ENCODE peak calls at places on chromosomes 13 and 19, in eight cellular contexts. One of them, this sample, is unnamed.

GRCh38 chr13:114048463-114048862 is 74.6 kb upstream of the C13orf46 start:
- DNase-seq in aorta: no peak
- DNase-seq in dorsolateral prefrontal cortex: no peak
- DNase-seq in fibroblast of the aortic adventitia: no peak
- DNase-seq in fibroblast of lung: no peak
- DNase-seq in iPS DF 6.9: no peak
- DNase-seq in neural progenitor cell: peak
- DNase-seq in heart right ventricle: no peak
- DNase-seq in this sample: no peak

GRCh38 chr19:8577247-8577646 is at the start of gene MYO1F:
- DNase-seq in aorta: peak
- DNase-seq in dorsolateral prefrontal cortex: no peak
- DNase-seq in fibroblast of the aortic adventitia: no peak
- DNase-seq in fibroblast of lung: no peak
- DNase-seq in iPS DF 6.9: no peak
- DNase-seq in neural progenitor cell: no peak
- DNase-seq in heart right ventricle: peak
- DNase-seq in this sample: no peak

GRCh38 chr19:7492142-7493055 is 3.6 kb upstream of the PEX11G start:
- DNase-seq in aorta: no peak
- DNase-seq in dorsolateral prefrontal cortex: no peak
- DNase-seq in fibroblast of the aortic adventitia: no peak
- DNase-seq in fibroblast of lung: no peak
- DNase-seq in iPS DF 6.9: no peak
- DNase-seq in neural progenitor cell: no peak
- DNase-seq in heart right ventricle: no peak
- DNase-seq in this sample: no peak

GRCh38 chr13:32427852-32428580 is at the start of gene N4BP2L1:
- DNase-seq in aorta: peak
- DNase-seq in dorsolateral prefrontal cortex: peak
- DNase-seq in fibroblast of the aortic adventitia: peak
- DNase-seq in fibroblast of lung: peak
- DNase-seq in iPS DF 6.9: no peak
- DNase-seq in neural progenitor cell: peak
- DNase-seq in heart right ventricle: peak
- DNase-seq in this sample: peak

GRCh38 chr13:33089311-33089710 is 73.1 kb downstream of the KL start:
- DNase-seq in aorta: no peak
- DNase-seq in dorsolateral prefrontal cortex: no peak
- DNase-seq in fibroblast of the aortic adventitia: no peak
- DNase-seq in fibroblast of lung: no peak
- DNase-seq in iPS DF 6.9: no peak
- DNase-seq in neural progenitor cell: no peak
- DNase-seq in heart right ventricle: no peak
- DNase-seq in this sample: no peak

GRCh38 chr19:36111200-36111539 is 227 bp downstream of the OVOL3 start:
- DNase-seq in aorta: no peak
- DNase-seq in dorsolateral prefrontal cortex: no peak
- DNase-seq in fibroblast of the aortic adventitia: no peak
- DNase-seq in fibroblast of lung: no peak
- DNase-seq in iPS DF 6.9: no peak
- DNase-seq in neural progenitor cell: peak
- DNase-seq in heart right ventricle: no peak
- DNase-seq in this sample: no peak

GRCh38 chr13:39415403-39415802 is 187.6 kb downstream of the LHFPL6 start:
- DNase-seq in aorta: peak
- DNase-seq in dorsolateral prefrontal cortex: peak
- DNase-seq in fibroblast of the aortic adventitia: peak
- DNase-seq in fibroblast of lung: peak
- DNase-seq in iPS DF 6.9: no peak
- DNase-seq in neural progenitor cell: peak
- DNase-seq in heart right ventricle: peak
- DNase-seq in this sample: peak

GRCh38 chr13:113369881-113370280 is 6.0 kb upstream of the GRTP1 start:
- DNase-seq in aorta: no peak
- DNase-seq in dorsolateral prefrontal cortex: no peak
- DNase-seq in fibroblast of the aortic adventitia: no peak
- DNase-seq in fibroblast of lung: no peak
- DNase-seq in iPS DF 6.9: no peak
- DNase-seq in neural progenitor cell: no peak
- DNase-seq in heart right ventricle: no peak
- DNase-seq in this sample: no peak

GRCh38 chr19:44607917-44608316 is 5.4 kb upstream of the IGSF23 start:
- DNase-seq in aorta: no peak
- DNase-seq in dorsolateral prefrontal cortex: no peak
- DNase-seq in fibroblast of the aortic adventitia: no peak
- DNase-seq in fibroblast of lung: no peak
- DNase-seq in iPS DF 6.9: no peak
- DNase-seq in neural progenitor cell: no peak
- DNase-seq in heart right ventricle: no peak
- DNase-seq in this sample: no peak

GRCh38 chr19:46980756-46981155 is 38.9 kb upstream of the NPAS1 start:
- DNase-seq in aorta: no peak
- DNase-seq in dorsolateral prefrontal cortex: no peak
- DNase-seq in fibroblast of the aortic adventitia: no peak
- DNase-seq in fibroblast of lung: no peak
- DNase-seq in iPS DF 6.9: no peak
- DNase-seq in neural progenitor cell: no peak
- DNase-seq in heart right ventricle: no peak
- DNase-seq in this sample: no peak

GRCh38 chr19:46983097-46983496 is 36.5 kb upstream of the NPAS1 start:
- DNase-seq in aorta: no peak
- DNase-seq in dorsolateral prefrontal cortex: no peak
- DNase-seq in fibroblast of the aortic adventitia: no peak
- DNase-seq in fibroblast of lung: no peak
- DNase-seq in iPS DF 6.9: no peak
- DNase-seq in neural progenitor cell: no peak
- DNase-seq in heart right ventricle: no peak
- DNase-seq in this sample: no peak

GRCh38 chr19:46985532-46986415 is 33.9 kb upstream of the NPAS1 start:
- DNase-seq in aorta: peak
- DNase-seq in dorsolateral prefrontal cortex: no peak
- DNase-seq in fibroblast of the aortic adventitia: no peak
- DNase-seq in fibroblast of lung: no peak
- DNase-seq in iPS DF 6.9: no peak
- DNase-seq in neural progenitor cell: no peak
- DNase-seq in heart right ventricle: no peak
- DNase-seq in this sample: no peak

GRCh38 chr19:46981296-46981695 is 38.3 kb upstream of the NPAS1 start:
- DNase-seq in aorta: peak
- DNase-seq in dorsolateral prefrontal cortex: no peak
- DNase-seq in fibroblast of the aortic adventitia: no peak
- DNase-seq in fibroblast of lung: no peak
- DNase-seq in iPS DF 6.9: no peak
- DNase-seq in neural progenitor cell: no peak
- DNase-seq in heart right ventricle: no peak
- DNase-seq in this sample: no peak

DNA sequence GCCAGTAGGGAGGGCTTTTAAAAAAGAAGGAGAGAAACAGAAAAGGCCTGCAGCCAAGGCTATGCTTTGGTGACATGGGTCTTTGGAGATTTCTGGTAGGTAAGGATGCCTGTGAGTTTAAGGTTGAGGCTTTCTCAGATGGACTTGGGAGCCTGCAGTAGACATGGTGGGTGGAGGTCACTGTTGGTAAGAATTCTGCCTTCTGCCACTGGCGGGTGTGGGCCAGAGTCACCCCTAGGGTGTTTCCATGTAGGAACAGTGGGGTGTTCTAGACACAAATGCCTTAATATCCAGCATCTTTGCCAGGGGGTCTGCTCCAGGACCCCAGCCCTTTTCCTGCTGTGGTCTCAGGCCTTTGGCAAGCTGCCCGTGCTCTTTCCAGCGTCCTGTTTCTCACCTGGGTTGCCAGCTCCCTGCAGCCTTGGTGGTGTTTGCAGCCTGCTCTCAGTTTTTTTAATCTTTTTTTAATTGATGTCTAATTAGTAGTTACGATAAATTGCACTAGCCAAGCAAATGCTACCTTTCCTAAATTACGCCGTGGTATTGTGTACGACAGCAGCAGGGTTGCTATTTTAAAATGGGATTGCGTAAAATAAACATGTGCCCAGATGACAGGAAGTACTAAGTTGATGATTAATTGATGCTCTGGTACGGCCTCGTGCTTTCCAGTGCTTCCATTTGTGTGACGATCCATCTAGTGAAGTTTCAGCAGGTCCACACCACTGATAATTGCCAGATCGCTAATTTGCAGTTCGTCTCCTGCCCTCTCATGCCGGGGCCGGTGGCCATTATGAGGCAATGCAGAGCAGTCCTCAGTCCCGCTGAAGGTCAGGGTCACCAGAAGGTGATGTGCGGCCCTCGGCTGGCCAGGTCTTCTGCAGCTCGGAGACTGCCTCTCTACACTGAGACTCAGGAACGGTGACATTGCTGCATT is 35.3 kb upstream of the NPAS1 start:
- DNase-seq in aorta: peak
- DNase-seq in dorsolateral prefrontal cortex: no peak
- DNase-seq in fibroblast of the aortic adventitia: peak
- DNase-seq in fibroblast of lung: peak
- DNase-seq in iPS DF 6.9: no peak
- DNase-seq in neural progenitor cell: no peak
- DNase-seq in heart right ventricle: no peak
- DNase-seq in this sample: no peak
- H3K4me3 ChIP-seq in aorta: no peak
- H3K4me3 ChIP-seq in dorsolateral prefrontal cortex: no peak
- H3K4me3 ChIP-seq in fibroblast of the aortic adventitia: no peak
- H3K4me3 ChIP-seq in fibroblast of lung: no peak
- H3K4me3 ChIP-seq in iPS DF 6.9: no peak
- H3K4me3 ChIP-seq in neural progenitor cell: no peak
- H3K4me3 ChIP-seq in heart right ventricle: no peak
- H3K4me3 ChIP-seq in this sample: no peak

DNA sequence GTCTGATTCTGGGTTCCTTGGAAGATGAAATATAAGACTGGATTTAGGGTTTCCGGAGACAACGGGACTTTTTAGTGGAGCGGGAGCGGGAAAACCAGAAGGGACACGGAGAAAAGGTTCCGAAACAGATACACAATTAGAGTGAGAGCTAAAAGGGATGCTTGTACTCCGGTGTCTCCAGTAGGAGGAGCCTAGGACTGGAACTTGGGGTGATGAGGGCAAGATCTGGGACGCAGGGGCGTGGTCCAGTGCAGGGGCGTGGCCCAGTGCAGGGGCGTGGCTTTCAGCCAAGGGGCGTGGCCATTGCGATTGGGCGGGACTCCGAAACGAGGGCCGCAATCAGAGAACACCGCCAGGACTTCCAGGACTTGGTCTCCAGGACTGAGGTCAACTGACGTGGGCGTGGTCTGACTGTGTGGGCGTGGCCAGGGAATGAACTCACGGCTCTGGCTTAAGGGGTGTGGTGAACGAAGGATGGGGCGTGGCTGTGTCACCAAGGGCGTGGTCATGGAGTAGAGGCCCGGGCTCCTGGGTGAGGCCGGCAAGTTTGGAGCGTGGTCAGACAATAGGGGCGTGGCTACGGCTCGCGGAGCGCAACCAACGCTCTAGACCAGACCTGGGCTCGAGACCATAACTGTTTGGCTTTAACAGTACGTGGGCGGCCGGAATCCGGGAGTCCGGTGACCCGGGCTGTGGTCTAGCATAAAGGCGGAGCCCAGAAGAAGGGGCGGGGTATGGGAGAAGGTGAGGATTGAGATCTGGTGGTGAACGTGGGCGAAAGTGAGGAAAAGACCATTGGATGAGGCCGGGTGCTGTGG is at the start of gene DKKL1:
- DNase-seq in aorta: peak
- DNase-seq in dorsolateral prefrontal cortex: no peak
- DNase-seq in fibroblast of the aortic adventitia: peak
- DNase-seq in fibroblast of lung: peak
- DNase-seq in iPS DF 6.9: peak
- DNase-seq in neural progenitor cell: peak
- DNase-seq in heart right ventricle: peak
- DNase-seq in this sample: peak
- H3K4me3 ChIP-seq in aorta: no peak
- H3K4me3 ChIP-seq in dorsolateral prefrontal cortex: peak
- H3K4me3 ChIP-seq in fibroblast of the aortic adventitia: peak
- H3K4me3 ChIP-seq in fibroblast of lung: peak
- H3K4me3 ChIP-seq in iPS DF 6.9: peak
- H3K4me3 ChIP-seq in neural progenitor cell: peak
- H3K4me3 ChIP-seq in heart right ventricle: peak
- H3K4me3 ChIP-seq in this sample: peak

GRCh38 chr19:15977690-15978089 is 28.9 kb downstream of the OR10H4 start:
- DNase-seq in aorta: no peak
- DNase-seq in dorsolateral prefrontal cortex: no peak
- DNase-seq in fibroblast of the aortic adventitia: no peak
- DNase-seq in fibroblast of lung: no peak
- DNase-seq in iPS DF 6.9: no peak
- DNase-seq in neural progenitor cell: no peak
- DNase-seq in heart right ventricle: no peak
- DNase-seq in this sample: no peak

GRCh38 chr19:15977193-15977592 is 28.4 kb downstream of the OR10H4 start:
- DNase-seq in aorta: no peak
- DNase-seq in dorsolateral prefrontal cortex: no peak
- DNase-seq in fibroblast of the aortic adventitia: no peak
- DNase-seq in fibroblast of lung: no peak
- DNase-seq in iPS DF 6.9: no peak
- DNase-seq in neural progenitor cell: no peak
- DNase-seq in heart right ventricle: no peak
- DNase-seq in this sample: no peak

GRCh38 chr19:15979293-15979692 is 30.5 kb downstream of the OR10H4 start:
- DNase-seq in aorta: no peak
- DNase-seq in dorsolateral prefrontal cortex: no peak
- DNase-seq in fibroblast of the aortic adventitia: no peak
- DNase-seq in fibroblast of lung: no peak
- DNase-seq in iPS DF 6.9: no peak
- DNase-seq in neural progenitor cell: no peak
- DNase-seq in heart right ventricle: no peak
- DNase-seq in this sample: no peak
- H3K4me3 ChIP-seq in aorta: no peak
- H3K4me3 ChIP-seq in dorsolateral prefrontal cortex: no peak
- H3K4me3 ChIP-seq in fibroblast of the aortic adventitia: no peak
- H3K4me3 ChIP-seq in fibroblast of lung: no peak
- H3K4me3 ChIP-seq in iPS DF 6.9: no peak
- H3K4me3 ChIP-seq in neural progenitor cell: no peak
- H3K4me3 ChIP-seq in heart right ventricle: no peak
- H3K4me3 ChIP-seq in this sample: no peak

GRCh38 chr13:49637989-49638388 is 9.7 kb downstream of the ARL11 start:
- DNase-seq in aorta: no peak
- DNase-seq in dorsolateral prefrontal cortex: no peak
- DNase-seq in fibroblast of the aortic adventitia: no peak
- DNase-seq in fibroblast of lung: no peak
- DNase-seq in iPS DF 6.9: no peak
- DNase-seq in neural progenitor cell: no peak
- DNase-seq in heart right ventricle: no peak
- DNase-seq in this sample: no peak

GRCh38 chr13:49638416-49639072 is 10.2 kb downstream of the ARL11 start:
- DNase-seq in aorta: no peak
- DNase-seq in dorsolateral prefrontal cortex: no peak
- DNase-seq in fibroblast of the aortic adventitia: peak
- DNase-seq in fibroblast of lung: no peak
- DNase-seq in iPS DF 6.9: no peak
- DNase-seq in neural progenitor cell: no peak
- DNase-seq in heart right ventricle: no peak
- DNase-seq in this sample: no peak

GRCh38 chr13:49633687-49634086 is 5.4 kb downstream of the ARL11 start:
- DNase-seq in aorta: no peak
- DNase-seq in dorsolateral prefrontal cortex: no peak
- DNase-seq in fibroblast of the aortic adventitia: no peak
- DNase-seq in fibroblast of lung: no peak
- DNase-seq in iPS DF 6.9: no peak
- DNase-seq in neural progenitor cell: no peak
- DNase-seq in heart right ventricle: no peak
- DNase-seq in this sample: no peak

GRCh38 chr13:49636705-49637104 is 8.4 kb downstream of the ARL11 start:
- DNase-seq in aorta: no peak
- DNase-seq in dorsolateral prefrontal cortex: no peak
- DNase-seq in fibroblast of the aortic adventitia: no peak
- DNase-seq in fibroblast of lung: no peak
- DNase-seq in iPS DF 6.9: no peak
- DNase-seq in neural progenitor cell: no peak
- DNase-seq in heart right ventricle: no peak
- DNase-seq in this sample: no peak

GRCh38 chr13:49635599-49636433 is 7.5 kb downstream of the ARL11 start:
- DNase-seq in aorta: no peak
- DNase-seq in dorsolateral prefrontal cortex: no peak
- DNase-seq in fibroblast of the aortic adventitia: peak
- DNase-seq in fibroblast of lung: peak
- DNase-seq in iPS DF 6.9: no peak
- DNase-seq in neural progenitor cell: no peak
- DNase-seq in heart right ventricle: peak
- DNase-seq in this sample: no peak
- H3K4me3 ChIP-seq in aorta: no peak
- H3K4me3 ChIP-seq in dorsolateral prefrontal cortex: peak
- H3K4me3 ChIP-seq in fibroblast of the aortic adventitia: no peak
- H3K4me3 ChIP-seq in fibroblast of lung: no peak
- H3K4me3 ChIP-seq in iPS DF 6.9: peak
- H3K4me3 ChIP-seq in neural progenitor cell: peak
- H3K4me3 ChIP-seq in heart right ventricle: no peak
- H3K4me3 ChIP-seq in this sample: peak